ENCODE peak calls at places on chromosome 5, in eight cellular contexts. S, C, L, U, B, K, I and N are unnamed samples.

GRCh38 chr5:81506900-81507588 is 113.1 kb upstream of the ACOT12 start:
- DNase-seq in S (no peak), K (no peak), I (no peak), L (peak), U (peak), C (peak), B (no peak), N (peak)

GRCh38 chr5:180118391-180118791 is 46.8 kb upstream of the RNF130 start:
- DNase-seq in B (no peak), U (no peak), S (no peak), I (peak), L (no peak), K (peak), C (no peak), N (no peak)

GRCh38 chr5:88118179-88118578 is 150.5 kb downstream of the TMEM161B start:
- DNase-seq in B (no peak), L (no peak), S (no peak), U (no peak), I (no peak), C (no peak), K (no peak), N (no peak)

GRCh38 chr5:65830856-65831255 is 95.5 kb upstream of the ERBIN start:
- DNase-seq in U (no peak), B (no peak), S (no peak), K (no peak), I (no peak), L (no peak), C (no peak), N (peak)

GRCh38 chr5:88269222-88269771 is 652 bp upstream of the TMEM161B start:
- DNase-seq in U (no peak), S (no peak), L (no peak), K (peak), C (peak), B (no peak), I (peak), N (no peak)

GRCh38 chr5:64746446-64746845 is 22.0 kb downstream of the SREK1IP1 start:
- DNase-seq in I (no peak), K (no peak), C (no peak), B (no peak), S (no peak), U (no peak), L (no peak), N (peak)

GRCh38 chr5:128669803-128670202 is 131.8 kb upstream of the FBN2 start:
- DNase-seq in I (no peak), B (no peak), S (no peak), U (no peak), K (no peak), L (no peak), C (no peak), N (no peak)

GRCh38 chr5:28344803-28345433 is 1306.5 kb upstream of the CDH9 start:
- DNase-seq in U (no peak), S (no peak), C (no peak), L (no peak), B (no peak), I (no peak), K (no peak), N (no peak)

GRCh38 chr5:174306345-174307030 is 261.0 kb downstream of the NSG2 start:
- DNase-seq in L (no peak), K (no peak), U (no peak), S (no peak), C (no peak), I (no peak), B (no peak), N (no peak)

GRCh38 chr5:138989720-138990119 is 114.6 kb upstream of the LRRTM2 start:
- DNase-seq in U (no peak), S (no peak), C (no peak), K (no peak), I (no peak), B (no peak), L (no peak), N (peak)

GRCh38 chr5:119355244-119355635 is 579 bp upstream of the TNFAIP8 start:
- DNase-seq in S (no peak), I (no peak), K (peak), C (peak), U (no peak), B (no peak), L (no peak), N (no peak)

GRCh38 chr5:181186902-181187499 is 18.0 kb downstream of the TRIM7 start:
- DNase-seq in L (no peak), I (no peak), U (no peak), C (no peak), K (no peak), S (no peak), B (no peak), N (no peak)

GRCh38 chr5:173010547-173011464 is 27.2 kb downstream of the ATP6V0E1 start:
- DNase-seq in U (peak), K (no peak), C (no peak), I (peak), S (no peak), B (no peak), L (peak), N (no peak)

GRCh38 chr5:151066920-151067319 is 13.9 kb downstream of the TNIP1 start:
- DNase-seq in U (no peak), S (no peak), C (no peak), L (no peak), K (no peak), B (no peak), I (no peak), N (no peak)

GRCh38 chr5:75614165-75614564 is 2.9 kb downstream of the ANKDD1B start:
- DNase-seq in U (no peak), B (no peak), I (no peak), S (no peak), C (no peak), K (no peak), L (no peak), N (no peak)

GRCh38 chr5:42672925-42673324 is 83.7 kb upstream of the CCDC152 start:
- DNase-seq in L (no peak), S (no peak), C (no peak), U (no peak), I (no peak), B (no peak), K (no peak), N (no peak)

GRCh38 chr5:80237243-80237642 is 18.6 kb downstream of the SERINC5 start:
- DNase-seq in L (no peak), S (no peak), K (peak), C (no peak), U (no peak), I (no peak), B (no peak), N (no peak)

GRCh38 chr5:172788771-172789686 is 18.0 kb upstream of the DUSP1 start:
- DNase-seq in L (peak), S (no peak), C (no peak), K (no peak), I (no peak), B (no peak), U (peak), N (no peak)

GRCh38 chr5:131379723-131380122 is 115.9 kb downstream of the CDC42SE2 start:
- DNase-seq in K (peak), B (peak), U (no peak), S (no peak), I (no peak), C (peak), L (no peak), N (no peak)

GRCh38 chr5:107672212-107673105 is 1.7 kb upstream of the EFNA5 start:
- DNase-seq in B (no peak), U (peak), K (peak), I (peak), S (no peak), L (peak), C (no peak), N (peak)

GRCh38 chr5:16229357-16229940 is 49.9 kb upstream of the MARCHF11 start:
- DNase-seq in S (no peak), U (no peak), B (no peak), K (no peak), I (no peak), L (no peak), C (no peak), N (no peak)

GRCh38 chr5:169788168-169788567 is 151.1 kb downstream of the DOCK2 start:
- DNase-seq in C (no peak), U (no peak), L (no peak), B (no peak), K (no peak), I (no peak), S (no peak), N (peak)

GRCh38 chr5:136038635-136039034 is 9.8 kb downstream of the TGFBI start:
- DNase-seq in U (no peak), B (no peak), I (no peak), C (no peak), L (no peak), K (no peak), S (no peak), N (peak)

GRCh38 chr5:170393235-170393634 is 4.1 kb upstream of the KCNMB1 start:
- DNase-seq in L (no peak), B (no peak), K (peak), I (no peak), U (no peak), S (no peak), C (peak), N (no peak)

GRCh38 chr5:43396762-43397304 is 15.4 kb downstream of the CCL28 start:
- DNase-seq in L (peak), C (peak), I (no peak), U (peak), B (peak), S (peak), K (peak), N (peak)

GRCh38 chr5:75435101-75435500 is 76.3 kb downstream of the CERT1 start:
- DNase-seq in L (no peak), C (no peak), K (no peak), I (no peak), S (no peak), B (no peak), U (no peak), N (peak)

GRCh38 chr5:63822633-63823032 is 139.6 kb downstream of the HTR1A start:
- DNase-seq in U (no peak), K (no peak), I (no peak), L (no peak), B (no peak), S (no peak), C (no peak), N (no peak)

GRCh38 chr5:167241436-167242067 is 1049.9 kb upstream of the WWC1 start:
- DNase-seq in S (no peak), B (no peak), I (no peak), K (no peak), C (no peak), U (no peak), L (no peak), N (no peak)

GRCh38 chr5:158484246-158484645 is 615.5 kb downstream of the EBF1 start:
- DNase-seq in U (no peak), B (no peak), K (no peak), S (no peak), L (no peak), C (no peak), I (no peak), N (peak)

GRCh38 chr5:131198625-131199024 is 27.9 kb downstream of the LYRM7 start:
- DNase-seq in L (no peak), U (no peak), I (no peak), K (no peak), S (no peak), C (no peak), B (no peak), N (peak)